ENCODE peak calls at places on chromosomes 11 and 22, in seven cellular contexts. One of them, this sample, is unnamed.

GRCh38 chr11:7186190-7186589 is 65.5 kb upstream of the SYT9 start:
- DNase-seq in sigmoid colon: no peak
- DNase-seq in K562: no peak
- DNase-seq in transverse colon: no peak
- DNase-seq in breast epithelium: no peak
- DNase-seq in endothelial cell of umbilical vein: no peak
- DNase-seq in prostate gland: no peak
- DNase-seq in this sample: no peak

GRCh38 chr11:111976614-111977140 is 39.5 kb downstream of the DIXDC1 start:
- DNase-seq in transverse colon: no peak
- DNase-seq in prostate gland: peak
- DNase-seq in endothelial cell of umbilical vein: no peak
- DNase-seq in breast epithelium: peak
- DNase-seq in sigmoid colon: peak
- DNase-seq in K562: no peak
- DNase-seq in this sample: no peak

GRCh38 chr11:125402436-125402835 is 93.6 kb downstream of the FEZ1 start:
- DNase-seq in breast epithelium: no peak
- DNase-seq in prostate gland: no peak
- DNase-seq in K562: peak
- DNase-seq in transverse colon: no peak
- DNase-seq in endothelial cell of umbilical vein: peak
- DNase-seq in sigmoid colon: no peak
- DNase-seq in this sample: peak

GRCh38 chr11:108788565-108789199 is 123.8 kb downstream of the DDX10 start:
- DNase-seq in transverse colon: no peak
- DNase-seq in breast epithelium: no peak
- DNase-seq in sigmoid colon: no peak
- DNase-seq in prostate gland: no peak
- DNase-seq in K562: peak
- DNase-seq in endothelial cell of umbilical vein: peak
- DNase-seq in this sample: no peak

GRCh38 chr11:36261094-36261493 is 28.1 kb downstream of the COMMD9 start:
- DNase-seq in breast epithelium: no peak
- DNase-seq in sigmoid colon: no peak
- DNase-seq in endothelial cell of umbilical vein: no peak
- DNase-seq in prostate gland: no peak
- DNase-seq in transverse colon: no peak
- DNase-seq in K562: no peak
- DNase-seq in this sample: no peak

GRCh38 chr22:27387561-27387960 is 414.0 kb downstream of the MN1 start:
- DNase-seq in breast epithelium: no peak
- DNase-seq in transverse colon: no peak
- DNase-seq in prostate gland: no peak
- DNase-seq in K562: no peak
- DNase-seq in endothelial cell of umbilical vein: no peak
- DNase-seq in sigmoid colon: no peak
- DNase-seq in this sample: no peak

GRCh38 chr11:120208777-120209176 is 2.1 kb upstream of the OAF start:
- DNase-seq in breast epithelium: no peak
- DNase-seq in endothelial cell of umbilical vein: peak
- DNase-seq in prostate gland: no peak
- DNase-seq in transverse colon: peak
- DNase-seq in sigmoid colon: peak
- DNase-seq in K562: peak
- DNase-seq in this sample: no peak

GRCh38 chr11:70233511-70233919 is 30.4 kb downstream of the FADD start:
- DNase-seq in transverse colon: peak
- DNase-seq in sigmoid colon: no peak
- DNase-seq in K562: peak
- DNase-seq in prostate gland: no peak
- DNase-seq in endothelial cell of umbilical vein: peak
- DNase-seq in breast epithelium: peak
- DNase-seq in this sample: no peak

GRCh38 chr11:103091024-103091423 is 936 bp downstream of the DCUN1D5 start:
- DNase-seq in sigmoid colon: no peak
- DNase-seq in endothelial cell of umbilical vein: peak
- DNase-seq in breast epithelium: no peak
- DNase-seq in prostate gland: no peak
- DNase-seq in transverse colon: no peak
- DNase-seq in K562: peak
- DNase-seq in this sample: no peak

GRCh38 chr11:102581091-102581490 is 44.0 kb downstream of the MMP20 start:
- DNase-seq in transverse colon: no peak
- DNase-seq in breast epithelium: no peak
- DNase-seq in prostate gland: no peak
- DNase-seq in K562: no peak
- DNase-seq in endothelial cell of umbilical vein: no peak
- DNase-seq in sigmoid colon: no peak
- DNase-seq in this sample: no peak

GRCh38 chr22:37218399-37218770 is 6.1 kb upstream of the SSTR3 start:
- DNase-seq in K562: no peak
- DNase-seq in prostate gland: no peak
- DNase-seq in sigmoid colon: no peak
- DNase-seq in endothelial cell of umbilical vein: no peak
- DNase-seq in breast epithelium: no peak
- DNase-seq in transverse colon: no peak
- DNase-seq in this sample: no peak

GRCh38 chr11:10382518-10382917 is 72.5 kb upstream of the AMPD3 start:
- DNase-seq in sigmoid colon: no peak
- DNase-seq in endothelial cell of umbilical vein: no peak
- DNase-seq in transverse colon: no peak
- DNase-seq in K562: peak
- DNase-seq in breast epithelium: no peak
- DNase-seq in prostate gland: no peak
- DNase-seq in this sample: no peak

GRCh38 chr11:118434123-118434552 is 2.2 kb upstream of the KMT2A start:
- DNase-seq in transverse colon: no peak
- DNase-seq in K562: no peak
- DNase-seq in prostate gland: no peak
- DNase-seq in sigmoid colon: no peak
- DNase-seq in breast epithelium: no peak
- DNase-seq in endothelial cell of umbilical vein: no peak
- DNase-seq in this sample: no peak

GRCh38 chr11:75198278-75198948 is 42.2 kb upstream of the TPBGL start:
- DNase-seq in sigmoid colon: peak
- DNase-seq in transverse colon: no peak
- DNase-seq in endothelial cell of umbilical vein: no peak
- DNase-seq in breast epithelium: peak
- DNase-seq in prostate gland: peak
- DNase-seq in K562: no peak
- DNase-seq in this sample: no peak

GRCh38 chr22:20728523-20729190 is 45.3 kb upstream of the SERPIND1 start:
- DNase-seq in prostate gland: no peak
- DNase-seq in sigmoid colon: no peak
- DNase-seq in breast epithelium: no peak
- DNase-seq in transverse colon: no peak
- DNase-seq in endothelial cell of umbilical vein: no peak
- DNase-seq in K562: no peak
- DNase-seq in this sample: no peak

GRCh38 chr11:130070109-130070828 is 575 bp downstream of the APLP2 start:
- DNase-seq in breast epithelium: no peak
- DNase-seq in sigmoid colon: peak
- DNase-seq in K562: peak
- DNase-seq in prostate gland: peak
- DNase-seq in endothelial cell of umbilical vein: peak
- DNase-seq in transverse colon: peak
- DNase-seq in this sample: peak

GRCh38 chr11:122743949-122744876 is 88.7 kb downstream of the UBASH3B start:
- DNase-seq in K562: no peak
- DNase-seq in breast epithelium: peak
- DNase-seq in sigmoid colon: peak
- DNase-seq in transverse colon: peak
- DNase-seq in endothelial cell of umbilical vein: peak
- DNase-seq in prostate gland: no peak
- DNase-seq in this sample: peak
- TF ChIP-seq POLR2A in K562: no peak
- TF ChIP-seq POLR2A in breast epithelium: no peak
- TF ChIP-seq POLR2A in sigmoid colon: no peak
- TF ChIP-seq POLR2A in transverse colon: peak
- TF ChIP-seq POLR2A in endothelial cell of umbilical vein: no peak
- TF ChIP-seq POLR2A in prostate gland: no peak
- TF ChIP-seq POLR2A in this sample: no peak

GRCh38 chr11:26556582-26556981 is 15.5 kb downstream of the MUC15 start:
- DNase-seq in K562: no peak
- DNase-seq in prostate gland: no peak
- DNase-seq in transverse colon: no peak
- DNase-seq in sigmoid colon: no peak
- DNase-seq in endothelial cell of umbilical vein: no peak
- DNase-seq in breast epithelium: no peak
- DNase-seq in this sample: no peak

GRCh38 chr11:26553182-26553581 is 18.9 kb downstream of the MUC15 start:
- DNase-seq in K562: no peak
- DNase-seq in endothelial cell of umbilical vein: no peak
- DNase-seq in breast epithelium: no peak
- DNase-seq in prostate gland: no peak
- DNase-seq in transverse colon: no peak
- DNase-seq in sigmoid colon: no peak
- DNase-seq in this sample: no peak

GRCh38 chr11:26549176-26549575 is 22.9 kb downstream of the MUC15 start:
- DNase-seq in K562: no peak
- DNase-seq in endothelial cell of umbilical vein: no peak
- DNase-seq in sigmoid colon: no peak
- DNase-seq in prostate gland: no peak
- DNase-seq in transverse colon: no peak
- DNase-seq in breast epithelium: no peak
- DNase-seq in this sample: no peak

GRCh38 chr11:26550022-26550421 is 22.0 kb downstream of the MUC15 start:
- DNase-seq in transverse colon: no peak
- DNase-seq in breast epithelium: no peak
- DNase-seq in K562: no peak
- DNase-seq in sigmoid colon: no peak
- DNase-seq in prostate gland: no peak
- DNase-seq in endothelial cell of umbilical vein: no peak
- DNase-seq in this sample: no peak

DNA sequence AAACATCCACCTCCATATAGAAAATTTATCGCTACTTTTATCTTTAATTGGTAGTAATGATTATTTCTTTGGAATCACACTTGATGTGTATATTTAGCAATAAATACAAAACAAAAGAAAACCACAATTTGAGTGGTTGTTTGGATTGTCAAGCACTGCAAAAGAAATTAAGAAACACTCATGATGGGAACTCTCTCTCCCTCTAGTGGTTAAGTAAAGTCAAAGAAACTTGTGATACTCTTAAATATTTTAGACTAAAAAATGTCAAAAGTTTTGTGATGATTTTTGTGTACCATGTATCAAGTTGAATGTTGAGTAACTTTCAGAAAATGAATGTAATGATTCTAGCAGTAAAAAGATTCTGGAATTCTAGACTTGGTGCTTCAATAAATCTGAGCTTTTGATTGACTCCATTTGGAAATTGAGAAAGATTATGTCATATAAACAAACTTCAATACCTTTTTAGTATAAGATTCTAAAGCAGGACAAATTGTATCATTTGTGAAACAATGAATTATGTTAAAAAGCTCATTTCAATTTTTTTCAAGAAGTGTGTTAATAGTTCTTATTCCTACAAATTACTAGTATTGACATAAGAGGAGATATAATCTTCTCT is 20.8 kb downstream of the MUC15 start:
- DNase-seq in K562: no peak
- DNase-seq in endothelial cell of umbilical vein: no peak
- DNase-seq in prostate gland: no peak
- DNase-seq in sigmoid colon: no peak
- DNase-seq in breast epithelium: no peak
- DNase-seq in transverse colon: no peak
- DNase-seq in this sample: no peak
- TF ChIP-seq CTCF in K562: peak
- TF ChIP-seq CTCF in endothelial cell of umbilical vein: peak
- TF ChIP-seq CTCF in prostate gland: no peak
- TF ChIP-seq CTCF in sigmoid colon: no peak
- TF ChIP-seq CTCF in breast epithelium: no peak
- TF ChIP-seq CTCF in transverse colon: peak
- TF ChIP-seq CTCF in this sample: no peak

DNA sequence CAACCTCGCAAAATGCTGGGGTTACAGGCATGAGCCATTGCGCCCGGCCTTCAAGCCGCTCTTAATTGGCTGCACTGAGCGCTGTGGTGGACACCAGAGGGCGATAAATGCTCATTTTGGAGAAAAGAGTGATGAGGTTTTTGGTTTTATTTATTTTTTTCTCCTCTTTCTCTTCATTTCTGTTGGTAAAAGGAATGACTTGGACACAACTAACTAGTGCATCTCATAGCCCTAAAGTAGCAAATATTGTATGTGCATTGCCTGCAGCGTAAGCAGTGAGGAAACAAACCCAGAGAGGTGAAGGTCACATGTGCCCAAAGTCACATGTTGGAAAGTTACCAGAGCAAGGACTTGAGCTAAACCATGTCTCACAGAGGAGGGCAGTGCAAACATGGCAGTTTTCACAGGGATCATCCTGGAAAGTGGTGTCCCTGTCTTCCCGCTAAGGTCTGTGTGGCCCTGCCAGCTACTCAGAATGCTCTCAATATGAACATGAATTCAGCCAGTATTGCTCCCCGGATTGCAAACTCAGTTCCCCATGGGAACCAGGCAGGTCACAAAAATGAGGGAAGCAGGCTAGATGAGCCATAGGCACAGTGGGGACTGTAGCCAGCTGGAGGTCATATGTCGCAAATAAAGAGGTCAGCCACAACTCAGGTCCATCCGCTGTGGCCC is 8.6 kb upstream of the CD82 start:
- DNase-seq in prostate gland: peak
- DNase-seq in transverse colon: peak
- DNase-seq in breast epithelium: no peak
- DNase-seq in K562: peak
- DNase-seq in endothelial cell of umbilical vein: peak
- DNase-seq in sigmoid colon: peak
- DNase-seq in this sample: peak
- TF ChIP-seq POLR2AphosphoS5 in prostate gland: peak
- TF ChIP-seq POLR2AphosphoS5 in transverse colon: no peak
- TF ChIP-seq POLR2AphosphoS5 in breast epithelium: no peak
- TF ChIP-seq POLR2AphosphoS5 in K562: no peak
- TF ChIP-seq POLR2AphosphoS5 in endothelial cell of umbilical vein: no peak
- TF ChIP-seq POLR2AphosphoS5 in sigmoid colon: no peak
- TF ChIP-seq POLR2AphosphoS5 in this sample: no peak

DNA sequence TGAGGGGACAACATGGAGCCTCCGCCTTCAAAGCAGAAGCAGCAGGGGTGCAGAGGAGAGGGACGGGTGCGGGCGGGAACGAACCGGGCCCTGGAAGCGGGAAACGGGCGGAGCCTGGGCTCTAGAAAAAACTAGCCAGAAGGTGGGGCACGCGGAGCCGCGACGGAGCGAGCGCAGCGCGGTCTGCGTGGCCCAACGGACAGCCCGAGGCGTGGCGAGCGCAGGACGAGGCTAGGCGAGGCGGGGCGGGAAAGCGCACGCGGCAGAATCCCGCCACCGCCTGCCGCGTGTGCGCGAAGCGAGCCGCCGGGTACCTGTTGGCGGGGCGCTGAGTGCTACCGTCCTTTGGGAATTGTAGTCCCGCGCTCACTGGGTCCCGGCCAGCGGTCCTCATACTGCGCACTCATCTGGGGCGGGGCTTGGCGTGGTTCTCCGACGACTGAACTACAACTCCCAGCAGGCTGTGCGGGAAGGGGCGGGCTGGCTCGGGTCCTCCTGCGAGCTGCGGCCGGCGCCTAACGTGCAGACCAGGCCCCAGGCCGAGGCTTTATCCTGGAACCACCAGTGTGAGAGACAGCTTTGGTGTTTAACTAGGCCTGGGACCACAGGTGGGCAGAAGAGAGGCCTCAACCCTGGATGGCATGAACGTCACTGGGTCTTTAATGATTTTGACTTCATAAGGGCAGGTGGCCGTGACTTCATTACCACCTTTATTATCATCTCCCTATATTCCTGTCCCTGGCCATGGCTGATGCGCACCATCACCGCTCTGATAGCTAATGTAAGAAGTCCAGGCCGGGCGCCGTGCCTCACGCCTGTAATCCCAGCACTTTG is at the start of gene ATL3:
- DNase-seq in endothelial cell of umbilical vein: peak
- DNase-seq in prostate gland: peak
- DNase-seq in sigmoid colon: peak
- DNase-seq in breast epithelium: peak
- DNase-seq in K562: peak
- DNase-seq in transverse colon: peak
- DNase-seq in this sample: peak
- TF ChIP-seq POLR2A in endothelial cell of umbilical vein: peak
- TF ChIP-seq POLR2A in prostate gland: peak
- TF ChIP-seq POLR2A in sigmoid colon: no peak
- TF ChIP-seq POLR2A in breast epithelium: peak
- TF ChIP-seq POLR2A in K562: peak
- TF ChIP-seq POLR2A in transverse colon: peak
- TF ChIP-seq POLR2A in this sample: no peak

This sample was measured in spleen.